ENCODE peak calls at places on chromosomes 13 and 19, in four cellular contexts. F is GM23338, Z is OCI-LY7, B is GM23248. O is an unnamed sample.

GRCh38 chr19:47507031-47507430 is 7.8 kb downstream of the NAPA start:
- DNase-seq in F (no peak), Z (no peak), B (no peak), O (no peak)

GRCh38 chr13:111410232-111411021 is 90.0 kb downstream of the TEX29 start:
- DNase-seq in F (no peak), Z (no peak), B (no peak), O (no peak)

GRCh38 chr13:51147732-51148131 is 36.7 kb upstream of the C13orf42 start:
- DNase-seq in F (no peak), Z (no peak), B (no peak), O (no peak)

GRCh38 chr19:6125571-6125989 is 9.9 kb upstream of the ACSBG2 start:
- DNase-seq in F (peak; percentile 90), Z (peak; percentile 85), B (peak; percentile 89), O (peak; percentile 81)

GRCh38 chr19:45508681-45508930 is 1.3 kb downstream of the VASP start:
- DNase-seq in F (no peak), Z (no peak), B (no peak), O (no peak)

GRCh38 chr19:1002600-1002999 is 2.4 kb downstream of the GRIN3B start:
- DNase-seq in F (no peak), Z (no peak), B (no peak), O (no peak)

GRCh38 chr13:75860935-75861334 is 224.8 kb downstream of the LMO7 start:
- DNase-seq in F (no peak), Z (no peak), B (peak; percentile 28), O (no peak)

GRCh38 chr19:46944918-46945628 is 74.6 kb upstream of the NPAS1 start:
- DNase-seq in F (peak; percentile 78), Z (no peak), B (peak; percentile 72), O (peak; percentile 10)

GRCh38 chr19:50203281-50204080 is at the start of gene MYH14:
- DNase-seq in F (peak; percentile 97), Z (no peak), B (peak; percentile 63), O (no peak)

GRCh38 chr19:7743425-7743841 is 3.9 kb downstream of the CD209 start:
- DNase-seq in F (no peak), Z (peak; percentile 48), B (no peak), O (no peak)

GRCh38 chr13:78934336-78934735 is 275.4 kb upstream of the OBI1 start:
- DNase-seq in F (peak; percentile 31), Z (no peak), B (no peak), O (no peak)

GRCh38 chr13:91185294-91185863 is 162.1 kb upstream of the MIR17HG start:
- DNase-seq in F (peak; percentile 28), Z (peak; percentile 44), B (peak; percentile 15), O (no peak)

DNA sequence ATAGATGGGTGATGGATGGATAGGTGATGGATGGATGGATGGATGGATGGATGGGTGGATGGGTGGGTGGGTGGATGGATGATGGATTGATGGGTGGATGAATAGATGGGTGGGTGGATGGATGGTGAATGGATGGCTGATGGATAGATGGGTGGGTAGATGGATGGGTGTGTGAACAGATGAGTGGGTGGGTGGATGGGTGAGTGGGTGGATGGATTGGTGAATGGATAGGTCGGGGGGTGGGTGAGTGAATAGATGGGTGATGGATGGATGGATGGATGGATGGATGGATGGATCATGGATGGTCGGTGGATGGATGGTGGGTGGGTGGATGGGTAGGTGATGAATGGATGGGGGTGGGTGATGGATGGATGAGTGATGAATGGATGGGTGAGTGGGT is 3.5 kb downstream of the SMIM24 start:
- DNase-seq in F (no peak), Z (no peak), B (no peak), O (no peak)
- H3K4me1 ChIP-seq in F (peaks cover 11% of the 10 kb centered on the region), Z (peaks cover 39% of the 10 kb centered on the region), B (no peaks in the 10 kb centered on the region), O (no peaks in the 10 kb centered on the region)

GRCh38 chr13:22964245-22964966 is 216.4 kb upstream of the SGCG start:
- DNase-seq in F (no peak), Z (no peak), B (no peak), O (no peak)
- H4K20me1 ChIP-seq in F (no peaks in the 10 kb centered on the region), Z (no peaks in the 10 kb centered on the region), B (no peaks in the 10 kb centered on the region), O (no peaks in the 10 kb centered on the region)

DNA sequence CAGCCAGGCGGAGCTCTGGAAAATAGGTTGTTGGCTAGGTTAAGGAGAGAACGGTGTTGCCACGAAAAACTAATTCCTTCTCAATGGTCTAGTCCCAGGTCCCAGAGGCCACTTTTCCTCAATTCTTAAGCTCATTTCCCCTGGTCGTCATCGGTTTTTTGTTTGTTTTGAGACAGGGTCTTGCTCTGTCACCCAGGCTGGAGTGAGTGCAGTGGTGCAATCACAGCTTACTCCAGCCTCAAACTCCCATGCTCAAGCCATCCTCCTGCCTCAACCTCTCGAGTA is 1.2 kb downstream of the SF3A2 start:
- DNase-seq in F (no peak), Z (no peak), B (no peak), O (no peak)
- H3K4me1 ChIP-seq in F (peaks cover 32% of the 10 kb centered on the region), Z (peaks cover 62% of the 10 kb centered on the region), B (peaks cover 31% of the 10 kb centered on the region), O (peaks cover 20% of the 10 kb centered on the region)

GRCh38 chr19:5024282-5024681 is 55.4 kb downstream of the KDM4B start:
- DNase-seq in F (no peak), Z (no peak), B (no peak), O (no peak)

GRCh38 chr19:5025027-5025426 is 56.1 kb downstream of the KDM4B start:
- DNase-seq in F (no peak), Z (no peak), B (no peak), O (no peak)

GRCh38 chr19:5028229-5028886 is 59.4 kb downstream of the KDM4B start:
- DNase-seq in F (no peak), Z (no peak), B (no peak), O (no peak)

GRCh38 chr19:5030136-5030820 is 61.4 kb downstream of the KDM4B start:
- DNase-seq in F (no peak), Z (no peak), B (no peak), O (no peak)

GRCh38 chr19:5026706-5027273 is 57.9 kb downstream of the KDM4B start:
- DNase-seq in F (peak; percentile 68), Z (no peak), B (no peak), O (no peak)
- H4K20me1 ChIP-seq in F (no peaks in the 10 kb centered on the region), Z (no peaks in the 10 kb centered on the region), B (peaks cover 20% of the 10 kb centered on the region), O (peaks cover 13% of the 10 kb centered on the region)

GRCh38 chr13:30410705-30411125 is 11.6 kb upstream of the UBE2L5 start:
- DNase-seq in F (no peak), Z (no peak), B (peak; percentile 52), O (no peak)
- H3K4me1 ChIP-seq in F (peaks cover 12% of the 10 kb centered on the region), Z (peaks cover 73% of the 10 kb centered on the region), B (peaks cover 32% of the 10 kb centered on the region), O (no peaks in the 10 kb centered on the region)

DNA sequence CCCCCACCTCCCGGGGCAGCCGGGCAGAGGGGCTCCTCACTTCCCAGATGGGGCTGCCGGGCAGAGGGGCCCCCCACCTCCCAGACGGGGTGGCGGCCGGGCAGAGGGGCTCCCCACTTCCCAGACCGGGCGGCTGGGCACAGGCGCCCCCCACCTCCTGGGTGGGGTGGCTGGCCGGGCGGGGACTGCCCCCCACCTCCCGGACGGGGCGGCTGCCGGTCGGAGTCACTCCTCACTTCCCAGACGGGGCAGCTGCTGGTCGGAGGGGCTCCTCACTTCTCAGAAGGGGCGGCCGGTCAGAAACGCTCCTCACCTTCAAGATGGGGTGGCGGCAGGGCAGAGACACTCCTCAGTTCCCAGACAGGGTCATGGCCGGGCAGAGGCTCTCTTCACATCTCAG is 43.9 kb downstream of the ZNF730 start:
- DNase-seq in F (no peak), Z (no peak), B (no peak), O (no peak)
- H4K20me1 ChIP-seq in F (no peaks in the 10 kb centered on the region), Z (no peaks in the 10 kb centered on the region), B (no peaks in the 10 kb centered on the region), O (no peaks in the 10 kb centered on the region)

DNA sequence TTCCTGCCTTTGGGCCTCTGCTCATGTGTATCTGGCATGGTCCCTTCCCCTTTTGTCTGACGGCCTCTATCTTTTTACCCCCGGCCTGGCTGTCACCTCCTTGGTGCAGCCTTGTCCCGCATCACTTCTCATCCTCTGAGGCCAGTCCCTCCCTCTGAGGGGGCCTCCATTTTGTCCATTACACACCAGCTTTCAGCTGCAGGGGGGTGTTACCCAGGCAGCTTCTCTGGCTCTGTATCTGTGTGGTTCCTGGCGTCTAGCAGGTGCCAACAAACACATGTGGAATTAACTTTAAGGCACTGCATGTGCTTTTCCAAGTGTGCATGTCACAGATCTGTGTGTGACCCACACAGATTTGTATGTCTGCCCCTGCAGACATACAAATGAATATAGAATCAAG is 52.4 kb downstream of the LYL1 start:
- DNase-seq in F (no peak), Z (no peak), B (peak; percentile 38), O (no peak)
- H3K4me1 ChIP-seq in F (peaks cover 28% of the 10 kb centered on the region), Z (no peaks in the 10 kb centered on the region), B (peaks cover 61% of the 10 kb centered on the region), O (peaks cover 7% of the 10 kb centered on the region)

GRCh38 chr19:29956855-29957254 is 14.8 kb downstream of the URI1 start:
- DNase-seq in F (no peak), Z (no peak), B (no peak), O (no peak)
- H4K20me1 ChIP-seq in F (no peaks in the 10 kb centered on the region), Z (peaks cover 8% of the 10 kb centered on the region), B (peaks cover 6% of the 10 kb centered on the region), O (peaks cover 13% of the 10 kb centered on the region)

DNA sequence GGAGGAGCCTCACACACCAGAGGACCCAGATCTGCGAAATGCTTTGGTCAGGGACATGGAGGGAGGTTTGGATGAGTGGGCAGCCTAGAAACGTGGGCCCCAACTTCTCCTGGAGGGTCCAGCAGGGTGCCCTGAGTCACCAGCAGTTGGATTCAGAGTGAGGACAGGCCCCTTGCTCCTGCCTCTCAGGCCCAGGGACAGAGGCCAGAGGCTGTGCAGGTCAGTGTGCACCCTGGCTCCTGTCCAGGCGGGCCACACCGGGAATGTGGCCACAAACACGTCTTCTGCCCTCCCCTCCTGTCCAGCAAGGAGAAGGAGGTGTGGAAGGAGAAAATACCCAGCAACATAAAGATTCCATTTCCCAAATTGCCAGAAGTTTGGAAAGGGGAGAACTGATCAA is 19.4 kb downstream of the IRS2 start:
- DNase-seq in F (no peak), Z (no peak), B (no peak), O (no peak)
- H3K4me1 ChIP-seq in F (peaks cover 15% of the 10 kb centered on the region), Z (no peaks in the 10 kb centered on the region), B (no peaks in the 10 kb centered on the region), O (no peaks in the 10 kb centered on the region)

O was measured in MM.1S.